ENCODE peak calls at places on chromosomes 12 and 14, in seven cellular contexts. One of them, this sample, is unnamed.

GRCh38 chr12:31833541-31833840 is 104.7 kb upstream of the AMN1 start:
- DNase-seq in COR-L47: no peak
- DNase-seq in left ventricle myocardium inferior: no peak
- DNase-seq in Panc1: no peak
- DNase-seq in H7: no peak
- DNase-seq in PC-9: no peak
- DNase-seq in DMS79: no peak
- DNase-seq in this sample: no peak

GRCh38 chr14:65263161-65263788 is 149.3 kb upstream of the FUT8 start:
- DNase-seq in COR-L47: no peak
- DNase-seq in left ventricle myocardium inferior: no peak
- DNase-seq in Panc1: no peak
- DNase-seq in H7: no peak
- DNase-seq in PC-9: no peak
- DNase-seq in DMS79: no peak
- DNase-seq in this sample: no peak

GRCh38 chr12:51905507-51906438 is 1.5 kb upstream of the ACVRL1 start:
- DNase-seq in COR-L47: no peak
- DNase-seq in left ventricle myocardium inferior: peak
- DNase-seq in Panc1: no peak
- DNase-seq in H7: no peak
- DNase-seq in PC-9: no peak
- DNase-seq in DMS79: no peak
- DNase-seq in this sample: no peak

GRCh38 chr14:75981826-75982723 is at the start of gene TGFB3:
- DNase-seq in COR-L47: peak
- DNase-seq in left ventricle myocardium inferior: peak
- DNase-seq in Panc1: no peak
- DNase-seq in H7: no peak
- DNase-seq in PC-9: peak
- DNase-seq in DMS79: peak
- DNase-seq in this sample: peak

GRCh38 chr14:94042433-94043091 is 16.4 kb downstream of the OTUB2 start:
- DNase-seq in COR-L47: no peak
- DNase-seq in left ventricle myocardium inferior: no peak
- DNase-seq in Panc1: no peak
- DNase-seq in H7: no peak
- DNase-seq in PC-9: no peak
- DNase-seq in DMS79: no peak
- DNase-seq in this sample: no peak

GRCh38 chr12:104384141-104384880 is 72.4 kb upstream of the CHST11 start:
- DNase-seq in COR-L47: no peak
- DNase-seq in left ventricle myocardium inferior: no peak
- DNase-seq in Panc1: no peak
- DNase-seq in H7: no peak
- DNase-seq in PC-9: peak
- DNase-seq in DMS79: no peak
- DNase-seq in this sample: no peak

GRCh38 chr12:116766285-116766684 is 28.2 kb downstream of the RNFT2 start:
- DNase-seq in COR-L47: no peak
- DNase-seq in left ventricle myocardium inferior: no peak
- DNase-seq in Panc1: no peak
- DNase-seq in H7: no peak
- DNase-seq in PC-9: no peak
- DNase-seq in DMS79: no peak
- DNase-seq in this sample: no peak

GRCh38 chr14:80942158-80942738 is 710 bp upstream of the CEP128 start:
- DNase-seq in COR-L47: no peak
- DNase-seq in left ventricle myocardium inferior: no peak
- DNase-seq in Panc1: no peak
- DNase-seq in H7: no peak
- DNase-seq in PC-9: no peak
- DNase-seq in DMS79: no peak
- DNase-seq in this sample: no peak

GRCh38 chr14:105107781-105108515 is 42.7 kb upstream of the GPR132 start:
- DNase-seq in COR-L47: no peak
- DNase-seq in left ventricle myocardium inferior: no peak
- DNase-seq in Panc1: no peak
- DNase-seq in H7: no peak
- DNase-seq in PC-9: no peak
- DNase-seq in DMS79: no peak
- DNase-seq in this sample: no peak

GRCh38 chr12:48350249-48351021 is at the start of gene ZNF641:
- DNase-seq in COR-L47: peak
- DNase-seq in left ventricle myocardium inferior: peak
- DNase-seq in Panc1: no peak
- DNase-seq in H7: peak
- DNase-seq in PC-9: peak
- DNase-seq in DMS79: peak
- DNase-seq in this sample: no peak

GRCh38 chr12:83313322-83313721 is 626.6 kb downstream of the TMTC2 start:
- DNase-seq in COR-L47: no peak
- DNase-seq in left ventricle myocardium inferior: no peak
- DNase-seq in Panc1: no peak
- DNase-seq in H7: no peak
- DNase-seq in PC-9: no peak
- DNase-seq in DMS79: no peak
- DNase-seq in this sample: no peak

GRCh38 chr12:49017764-49018281 is 753 bp downstream of the PRKAG1 start:
- DNase-seq in COR-L47: no peak
- DNase-seq in left ventricle myocardium inferior: no peak
- DNase-seq in Panc1: no peak
- DNase-seq in H7: no peak
- DNase-seq in PC-9: no peak
- DNase-seq in DMS79: no peak
- DNase-seq in this sample: no peak

GRCh38 chr14:96461950-96462798 is 40.0 kb upstream of the PAPOLA start:
- DNase-seq in COR-L47: no peak
- DNase-seq in left ventricle myocardium inferior: no peak
- DNase-seq in Panc1: no peak
- DNase-seq in H7: peak
- DNase-seq in PC-9: no peak
- DNase-seq in DMS79: no peak
- DNase-seq in this sample: no peak

GRCh38 chr14:104399432-104400155 is 180.0 kb upstream of the C14orf180 start:
- DNase-seq in COR-L47: peak
- DNase-seq in left ventricle myocardium inferior: no peak
- DNase-seq in Panc1: no peak
- DNase-seq in H7: peak
- DNase-seq in PC-9: no peak
- DNase-seq in DMS79: no peak
- DNase-seq in this sample: no peak

GRCh38 chr12:115012861-115013667 is 329.1 kb upstream of the TBX3 start:
- DNase-seq in COR-L47: no peak
- DNase-seq in left ventricle myocardium inferior: peak
- DNase-seq in Panc1: no peak
- DNase-seq in H7: peak
- DNase-seq in PC-9: no peak
- DNase-seq in DMS79: no peak
- DNase-seq in this sample: no peak

GRCh38 chr14:74601982-74602381 is 10.1 kb downstream of the LTBP2 start:
- DNase-seq in COR-L47: no peak
- DNase-seq in left ventricle myocardium inferior: no peak
- DNase-seq in Panc1: no peak
- DNase-seq in H7: no peak
- DNase-seq in PC-9: no peak
- DNase-seq in DMS79: no peak
- DNase-seq in this sample: no peak

This sample was measured in HCT116.